ENCODE peak calls at places on chromosomes 1 and 21, in nine cellular contexts. L is BJ, M is lower leg skin, D is AG09319, W is HEK293T, F is Caki2, P is NCI-H345, J is adrenal gland, N is neural progenitor cell. O is an unnamed sample.

GRCh38 chr1:169472759-169473158 is 13.0 kb downstream of the SLC19A2 start:
- DNase-seq in F (no peak), J (no peak), N (no peak), M (no peak), L (no peak), P (no peak), W (no peak), D (no peak), O (no peak)

GRCh38 chr21:31988492-31989285 is 115.9 kb downstream of the HUNK start:
- DNase-seq in J (no peak), F (no peak), P (no peak), L (no peak), M (peak; percentile 31), D (no peak), W (no peak), N (no peak), O (no peak)

GRCh38 chr21:42474982-42475381 is 21.0 kb downstream of the RSPH1 start:
- DNase-seq in N (no peak), L (no peak), P (no peak), F (peak; percentile 20), W (no peak), M (no peak), J (no peak), D (no peak), O (no peak)

GRCh38 chr1:183841950-183842816 is 37.3 kb downstream of the RGL1 start:
- DNase-seq in W (peak; percentile 27), M (peak; percentile 45), F (no peak), D (peak; percentile 90), N (no peak), L (peak; percentile 93), J (no peak), P (no peak), O (no peak)

GRCh38 chr21:45989355-45990048 is 7.9 kb downstream of the COL6A1 start:
- DNase-seq in L (no peak), P (no peak), M (no peak), N (no peak), D (no peak), W (no peak), J (peak; percentile 6), F (no peak), O (peak; percentile 3)

GRCh38 chr1:212805767-212806166 is 14.1 kb downstream of the TATDN3 start:
- DNase-seq in J (no peak), F (no peak), P (no peak), N (no peak), W (no peak), L (no peak), D (no peak), M (no peak), O (no peak)

GRCh38 chr1:159957824-159958268 is 3.8 kb upstream of the SLAMF9 start:
- DNase-seq in W (no peak), D (no peak), F (no peak), N (no peak), M (no peak), P (peak; percentile 53), L (no peak), J (no peak), O (no peak)

GRCh38 chr21:38843806-38844479 is 38.2 kb downstream of the ETS2 start:
- DNase-seq in J (no peak), L (no peak), W (no peak), P (no peak), N (no peak), F (no peak), M (no peak), D (no peak), O (no peak)

GRCh38 chr21:34276711-34277425 is 86.9 kb upstream of the KCNE2 start:
- DNase-seq in L (no peak), D (no peak), N (no peak), F (no peak), W (no peak), P (no peak), M (no peak), J (no peak), O (no peak)

GRCh38 chr1:9069324-9070100 is at the start of gene SLC2A5:
- DNase-seq in D (no peak), L (no peak), P (peak; percentile 48), W (no peak), J (no peak), N (peak; percentile 57), M (no peak), F (no peak), O (no peak)

GRCh38 chr1:220887868-220888664 is 8.8 kb downstream of the HLX start:
- DNase-seq in L (no peak), D (no peak), P (no peak), N (peak; percentile 52), M (no peak), F (no peak), J (no peak), W (no peak), O (no peak)

GRCh38 chr21:17451364-17451869 is 61.4 kb upstream of the CXADR start:
- DNase-seq in N (no peak), W (no peak), F (peak; percentile 28), M (peak; percentile 60), L (no peak), J (peak; percentile 32), D (no peak), P (no peak), O (no peak)

GRCh38 chr1:145961425-145962156 is 2.8 kb downstream of the ANKRD34A start:
- DNase-seq in P (peak; percentile 71), W (no peak), M (no peak), F (no peak), L (no peak), J (peak; percentile 49), D (no peak), N (peak; percentile 38), O (no peak)

GRCh38 chr1:233102381-233102780 is 152.0 kb downstream of the NTPCR start:
- DNase-seq in W (no peak), J (no peak), F (no peak), N (no peak), M (no peak), L (no peak), P (no peak), D (no peak), O (no peak)

GRCh38 chr1:226116673-226117072 is 54.2 kb downstream of the H3-3A start:
- DNase-seq in M (no peak), F (no peak), D (no peak), L (no peak), W (no peak), J (no peak), N (no peak), P (no peak), O (no peak)

O was measured in endothelial cell.